ENCODE peak calls at places on chromosome 17, in seven cellular contexts. One of them, this sample, is unnamed.

GRCh38 chr17:17666111-17666714 is 15.0 kb upstream of the RAI1 start:
- DNase-seq in GM23338: no peak
- DNase-seq in cardiac fibroblast: peak
- DNase-seq in natural killer cell: no peak
- DNase-seq in transverse colon: peak
- DNase-seq in fibroblast of the aortic adventitia: peak
- DNase-seq in tibial nerve: no peak
- DNase-seq in this sample: no peak

GRCh38 chr17:46061435-46061834 is 62.4 kb downstream of the STH start:
- DNase-seq in natural killer cell: no peak
- DNase-seq in fibroblast of the aortic adventitia: peak
- DNase-seq in transverse colon: no peak
- DNase-seq in tibial nerve: no peak
- DNase-seq in cardiac fibroblast: peak
- DNase-seq in GM23338: peak
- DNase-seq in this sample: no peak

GRCh38 chr17:6753565-6753964 is 2.3 kb upstream of the XAF1 start:
- DNase-seq in fibroblast of the aortic adventitia: no peak
- DNase-seq in cardiac fibroblast: no peak
- DNase-seq in transverse colon: no peak
- DNase-seq in GM23338: no peak
- DNase-seq in natural killer cell: no peak
- DNase-seq in tibial nerve: no peak
- DNase-seq in this sample: no peak

GRCh38 chr17:5870231-5870953 is 199.8 kb upstream of the WSCD1 start:
- DNase-seq in fibroblast of the aortic adventitia: no peak
- DNase-seq in natural killer cell: no peak
- DNase-seq in GM23338: no peak
- DNase-seq in tibial nerve: no peak
- DNase-seq in transverse colon: no peak
- DNase-seq in cardiac fibroblast: no peak
- DNase-seq in this sample: no peak

GRCh38 chr17:38510424-38511125 is 82.3 kb downstream of the ARHGAP23 start:
- DNase-seq in transverse colon: no peak
- DNase-seq in cardiac fibroblast: peak
- DNase-seq in GM23338: peak
- DNase-seq in fibroblast of the aortic adventitia: no peak
- DNase-seq in natural killer cell: no peak
- DNase-seq in tibial nerve: no peak
- DNase-seq in this sample: no peak

GRCh38 chr17:77644981-77645380 is 313.5 kb upstream of the TNRC6C start:
- DNase-seq in transverse colon: no peak
- DNase-seq in GM23338: peak
- DNase-seq in fibroblast of the aortic adventitia: no peak
- DNase-seq in natural killer cell: no peak
- DNase-seq in tibial nerve: no peak
- DNase-seq in cardiac fibroblast: no peak
- DNase-seq in this sample: no peak

GRCh38 chr17:50479522-50480141 is 972 bp downstream of the RSAD1 start:
- DNase-seq in natural killer cell: peak
- DNase-seq in transverse colon: peak
- DNase-seq in GM23338: peak
- DNase-seq in fibroblast of the aortic adventitia: peak
- DNase-seq in tibial nerve: no peak
- DNase-seq in cardiac fibroblast: peak
- DNase-seq in this sample: peak

GRCh38 chr17:44005865-44006580 is 1.6 kb downstream of the NAGS start:
- DNase-seq in tibial nerve: no peak
- DNase-seq in natural killer cell: peak
- DNase-seq in transverse colon: peak
- DNase-seq in GM23338: peak
- DNase-seq in fibroblast of the aortic adventitia: no peak
- DNase-seq in cardiac fibroblast: no peak
- DNase-seq in this sample: peak

GRCh38 chr17:54694287-54694887 is 206.3 kb upstream of the TOM1L1 start:
- DNase-seq in cardiac fibroblast: no peak
- DNase-seq in GM23338: peak
- DNase-seq in transverse colon: no peak
- DNase-seq in natural killer cell: no peak
- DNase-seq in fibroblast of the aortic adventitia: no peak
- DNase-seq in tibial nerve: no peak
- DNase-seq in this sample: no peak

GRCh38 chr17:39919087-39919683 is 750 bp upstream of the GSDMB start:
- DNase-seq in fibroblast of the aortic adventitia: no peak
- DNase-seq in cardiac fibroblast: no peak
- DNase-seq in transverse colon: no peak
- DNase-seq in natural killer cell: no peak
- DNase-seq in tibial nerve: no peak
- DNase-seq in GM23338: no peak
- DNase-seq in this sample: no peak

GRCh38 chr17:68302666-68303065 is 11.4 kb downstream of the ARSG start:
- DNase-seq in fibroblast of the aortic adventitia: no peak
- DNase-seq in natural killer cell: no peak
- DNase-seq in tibial nerve: no peak
- DNase-seq in cardiac fibroblast: no peak
- DNase-seq in GM23338: no peak
- DNase-seq in transverse colon: no peak
- DNase-seq in this sample: no peak

GRCh38 chr17:57881783-57882291 is 32.0 kb upstream of the MRPS23 start:
- DNase-seq in cardiac fibroblast: no peak
- DNase-seq in GM23338: no peak
- DNase-seq in transverse colon: no peak
- DNase-seq in tibial nerve: no peak
- DNase-seq in natural killer cell: no peak
- DNase-seq in fibroblast of the aortic adventitia: no peak
- DNase-seq in this sample: no peak

GRCh38 chr17:10111907-10112452 is 86.4 kb downstream of the GAS7 start:
- DNase-seq in natural killer cell: no peak
- DNase-seq in fibroblast of the aortic adventitia: no peak
- DNase-seq in cardiac fibroblast: no peak
- DNase-seq in GM23338: no peak
- DNase-seq in transverse colon: no peak
- DNase-seq in tibial nerve: no peak
- DNase-seq in this sample: no peak

GRCh38 chr17:61504697-61505096 is 52.5 kb downstream of the TBX4 start:
- DNase-seq in natural killer cell: no peak
- DNase-seq in tibial nerve: no peak
- DNase-seq in GM23338: no peak
- DNase-seq in fibroblast of the aortic adventitia: peak
- DNase-seq in cardiac fibroblast: peak
- DNase-seq in transverse colon: no peak
- DNase-seq in this sample: no peak

GRCh38 chr17:42233148-42233547 is 38.9 kb upstream of the GHDC start:
- DNase-seq in natural killer cell: no peak
- DNase-seq in tibial nerve: no peak
- DNase-seq in transverse colon: no peak
- DNase-seq in cardiac fibroblast: peak
- DNase-seq in GM23338: no peak
- DNase-seq in fibroblast of the aortic adventitia: peak
- DNase-seq in this sample: no peak

GRCh38 chr17:1931759-1932579 is 93.2 kb downstream of the RTN4RL1 start:
- DNase-seq in fibroblast of the aortic adventitia: peak
- DNase-seq in natural killer cell: no peak
- DNase-seq in GM23338: peak
- DNase-seq in transverse colon: peak
- DNase-seq in tibial nerve: no peak
- DNase-seq in cardiac fibroblast: no peak
- DNase-seq in this sample: no peak

GRCh38 chr17:49218941-49219913 is 8.7 kb downstream of the ABI3 start:
- DNase-seq in fibroblast of the aortic adventitia: no peak
- DNase-seq in cardiac fibroblast: no peak
- DNase-seq in natural killer cell: peak
- DNase-seq in tibial nerve: no peak
- DNase-seq in transverse colon: peak
- DNase-seq in GM23338: peak
- DNase-seq in this sample: peak
- TF ChIP-seq CTCF in fibroblast of the aortic adventitia: peak
- TF ChIP-seq CTCF in cardiac fibroblast: peak
- TF ChIP-seq CTCF in natural killer cell: peak
- TF ChIP-seq CTCF in tibial nerve: no peak
- TF ChIP-seq CTCF in transverse colon: no peak
- TF ChIP-seq CTCF in GM23338: peak
- TF ChIP-seq CTCF in this sample: peak

GRCh38 chr17:71869293-71869692 is 251.5 kb upstream of the SOX9 start:
- DNase-seq in cardiac fibroblast: no peak
- DNase-seq in transverse colon: no peak
- DNase-seq in fibroblast of the aortic adventitia: no peak
- DNase-seq in tibial nerve: no peak
- DNase-seq in natural killer cell: no peak
- DNase-seq in GM23338: no peak
- DNase-seq in this sample: no peak
- TF ChIP-seq CTCF in cardiac fibroblast: no peak
- TF ChIP-seq CTCF in transverse colon: no peak
- TF ChIP-seq CTCF in fibroblast of the aortic adventitia: no peak
- TF ChIP-seq CTCF in tibial nerve: no peak
- TF ChIP-seq CTCF in natural killer cell: no peak
- TF ChIP-seq CTCF in GM23338: no peak
- TF ChIP-seq CTCF in this sample: no peak

GRCh38 chr17:66841328-66841727 is 6.4 kb downstream of the CACNG5 start:
- DNase-seq in fibroblast of the aortic adventitia: no peak
- DNase-seq in natural killer cell: no peak
- DNase-seq in GM23338: peak
- DNase-seq in tibial nerve: no peak
- DNase-seq in transverse colon: no peak
- DNase-seq in cardiac fibroblast: no peak
- DNase-seq in this sample: no peak
- TF ChIP-seq CTCF in fibroblast of the aortic adventitia: no peak
- TF ChIP-seq CTCF in natural killer cell: no peak
- TF ChIP-seq CTCF in GM23338: no peak
- TF ChIP-seq CTCF in tibial nerve: no peak
- TF ChIP-seq CTCF in transverse colon: no peak
- TF ChIP-seq CTCF in cardiac fibroblast: no peak
- TF ChIP-seq CTCF in this sample: no peak

GRCh38 chr17:82710499-82711232 is 5.8 kb upstream of the FN3KRP start:
- DNase-seq in cardiac fibroblast: no peak
- DNase-seq in fibroblast of the aortic adventitia: no peak
- DNase-seq in natural killer cell: no peak
- DNase-seq in GM23338: peak
- DNase-seq in transverse colon: no peak
- DNase-seq in tibial nerve: no peak
- DNase-seq in this sample: no peak
- TF ChIP-seq CTCF in cardiac fibroblast: no peak
- TF ChIP-seq CTCF in fibroblast of the aortic adventitia: no peak
- TF ChIP-seq CTCF in natural killer cell: no peak
- TF ChIP-seq CTCF in GM23338: no peak
- TF ChIP-seq CTCF in transverse colon: no peak
- TF ChIP-seq CTCF in tibial nerve: no peak
- TF ChIP-seq CTCF in this sample: no peak

GRCh38 chr17:48213797-48214196 is 106.2 kb downstream of the SNX11 start:
- DNase-seq in natural killer cell: no peak
- DNase-seq in tibial nerve: no peak
- DNase-seq in cardiac fibroblast: no peak
- DNase-seq in transverse colon: no peak
- DNase-seq in GM23338: no peak
- DNase-seq in fibroblast of the aortic adventitia: no peak
- DNase-seq in this sample: no peak

GRCh38 chr17:48211787-48212186 is 104.2 kb downstream of the SNX11 start:
- DNase-seq in cardiac fibroblast: no peak
- DNase-seq in transverse colon: no peak
- DNase-seq in tibial nerve: no peak
- DNase-seq in fibroblast of the aortic adventitia: no peak
- DNase-seq in GM23338: no peak
- DNase-seq in natural killer cell: no peak
- DNase-seq in this sample: no peak

GRCh38 chr17:48211011-48211410 is 103.4 kb downstream of the SNX11 start:
- DNase-seq in natural killer cell: no peak
- DNase-seq in tibial nerve: no peak
- DNase-seq in transverse colon: no peak
- DNase-seq in GM23338: no peak
- DNase-seq in cardiac fibroblast: no peak
- DNase-seq in fibroblast of the aortic adventitia: no peak
- DNase-seq in this sample: no peak

GRCh38 chr17:48219605-48220004 is 112.0 kb downstream of the SNX11 start:
- DNase-seq in fibroblast of the aortic adventitia: no peak
- DNase-seq in cardiac fibroblast: no peak
- DNase-seq in GM23338: peak
- DNase-seq in tibial nerve: no peak
- DNase-seq in natural killer cell: no peak
- DNase-seq in transverse colon: no peak
- DNase-seq in this sample: no peak

GRCh38 chr17:48215583-48216139 is 108.1 kb downstream of the SNX11 start:
- DNase-seq in natural killer cell: no peak
- DNase-seq in transverse colon: peak
- DNase-seq in cardiac fibroblast: peak
- DNase-seq in fibroblast of the aortic adventitia: peak
- DNase-seq in GM23338: peak
- DNase-seq in tibial nerve: no peak
- DNase-seq in this sample: no peak
- TF ChIP-seq CTCF in natural killer cell: no peak
- TF ChIP-seq CTCF in transverse colon: peak
- TF ChIP-seq CTCF in cardiac fibroblast: peak
- TF ChIP-seq CTCF in fibroblast of the aortic adventitia: peak
- TF ChIP-seq CTCF in GM23338: peak
- TF ChIP-seq CTCF in tibial nerve: peak
- TF ChIP-seq CTCF in this sample: peak

DNA sequence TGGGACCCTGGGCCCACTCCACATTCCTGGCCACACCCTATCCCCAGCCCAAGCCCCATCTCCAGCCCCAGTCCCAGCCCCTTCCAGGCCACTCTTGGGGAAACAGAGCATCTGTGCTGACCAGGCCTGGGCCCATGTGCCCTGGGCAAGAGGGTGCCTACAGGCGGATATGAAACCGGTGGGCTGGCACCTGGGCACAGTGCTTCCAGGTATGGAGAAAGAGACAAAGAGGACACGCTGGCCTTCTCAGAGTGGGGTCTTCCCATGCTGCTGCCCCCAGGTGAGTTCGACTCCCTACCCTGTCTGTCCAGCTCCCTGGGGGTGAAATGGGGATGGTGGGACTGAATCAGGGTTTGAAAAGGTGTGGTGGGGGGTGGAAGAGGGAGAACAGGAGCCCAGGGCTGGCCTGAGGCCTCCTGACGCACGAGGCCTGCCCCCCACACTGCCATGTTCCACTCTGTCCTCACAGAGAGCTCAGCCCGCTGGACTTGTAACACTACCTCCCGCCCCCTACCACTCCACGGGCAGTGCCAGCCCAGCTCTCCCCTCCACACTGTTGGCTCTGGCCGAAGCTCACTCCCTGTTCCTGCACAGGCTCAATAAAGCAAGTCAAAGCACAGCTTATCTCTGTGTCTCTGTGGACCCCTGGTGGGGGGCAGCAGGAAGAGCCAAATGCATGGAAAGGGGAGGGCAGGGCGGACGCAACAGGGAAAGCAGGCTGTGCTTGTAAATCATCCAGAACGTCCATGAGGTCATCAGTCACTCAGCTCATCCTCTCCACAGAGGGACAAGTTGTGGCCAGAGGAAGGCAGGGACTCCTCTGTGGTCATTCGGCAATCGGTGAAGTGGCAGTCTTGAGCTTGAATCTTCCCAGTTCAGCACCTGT is 71.1 kb upstream of the TMEM97 start:
- DNase-seq in GM23338: peak
- DNase-seq in tibial nerve: no peak
- DNase-seq in transverse colon: no peak
- DNase-seq in natural killer cell: no peak
- DNase-seq in fibroblast of the aortic adventitia: no peak
- DNase-seq in cardiac fibroblast: no peak
- DNase-seq in this sample: no peak
- TF ChIP-seq CTCF in GM23338: peak
- TF ChIP-seq CTCF in tibial nerve: no peak
- TF ChIP-seq CTCF in transverse colon: no peak
- TF ChIP-seq CTCF in natural killer cell: no peak
- TF ChIP-seq CTCF in fibroblast of the aortic adventitia: no peak
- TF ChIP-seq CTCF in cardiac fibroblast: no peak
- TF ChIP-seq CTCF in this sample: no peak